ENCODE peak calls at places on chromosomes 12 and 14, in eight cellular contexts. B is A549, C is HepG2, V is K562, Q is HCT116, F is GM23338, U is SK-N-SH, T is GM12878. N is an unnamed sample. For H3K4me1, the result is how much of the 10 kb centered on the place peaks cover.

GRCh38 chr14:78091361-78091760 is 78.8 kb upstream of the NRXN3 start:
- DNase-seq in U (no peak), T (no peak), V (no peak), Q (no peak), F (no peak), C (no peak), B (no peak), N (no peak)

GRCh38 chr12:29428630-29429029 is 47.7 kb upstream of the ERGIC2 start:
- DNase-seq in T (peak), B (no peak), U (no peak), Q (peak), V (no peak), C (no peak), F (no peak), N (no peak)

GRCh38 chr12:69119770-69120169 is 119.6 kb upstream of the CPSF6 start:
- DNase-seq in F (no peak), U (no peak), V (no peak), C (no peak), T (no peak), B (no peak), Q (no peak), N (no peak)

GRCh38 chr12:48004941-48005749 is 869 bp upstream of the COL2A1 start:
- DNase-seq in U (no peak), C (no peak), B (no peak), Q (no peak), T (no peak), F (peak), V (no peak), N (no peak)

GRCh38 chr14:67571275-67571990 is 28.6 kb downstream of the PIGH start:
- DNase-seq in V (peak), T (no peak), F (peak), C (peak), B (peak), Q (peak), U (peak), N (peak)

GRCh38 chr12:15155271-15155670 is 65.9 kb downstream of the RERG start:
- DNase-seq in T (no peak), U (no peak), Q (no peak), C (no peak), V (no peak), B (no peak), F (no peak), N (no peak)

GRCh38 chr14:95220663-95221231 is 63.4 kb upstream of the DICER1 start:
- DNase-seq in U (no peak), C (no peak), B (no peak), Q (no peak), F (peak), V (no peak), T (no peak), N (no peak)

GRCh38 chr12:82696543-82696942 is 9.8 kb downstream of the TMTC2 start:
- DNase-seq in B (no peak), F (no peak), Q (no peak), V (no peak), U (no peak), T (no peak), C (no peak), N (no peak)

DNA sequence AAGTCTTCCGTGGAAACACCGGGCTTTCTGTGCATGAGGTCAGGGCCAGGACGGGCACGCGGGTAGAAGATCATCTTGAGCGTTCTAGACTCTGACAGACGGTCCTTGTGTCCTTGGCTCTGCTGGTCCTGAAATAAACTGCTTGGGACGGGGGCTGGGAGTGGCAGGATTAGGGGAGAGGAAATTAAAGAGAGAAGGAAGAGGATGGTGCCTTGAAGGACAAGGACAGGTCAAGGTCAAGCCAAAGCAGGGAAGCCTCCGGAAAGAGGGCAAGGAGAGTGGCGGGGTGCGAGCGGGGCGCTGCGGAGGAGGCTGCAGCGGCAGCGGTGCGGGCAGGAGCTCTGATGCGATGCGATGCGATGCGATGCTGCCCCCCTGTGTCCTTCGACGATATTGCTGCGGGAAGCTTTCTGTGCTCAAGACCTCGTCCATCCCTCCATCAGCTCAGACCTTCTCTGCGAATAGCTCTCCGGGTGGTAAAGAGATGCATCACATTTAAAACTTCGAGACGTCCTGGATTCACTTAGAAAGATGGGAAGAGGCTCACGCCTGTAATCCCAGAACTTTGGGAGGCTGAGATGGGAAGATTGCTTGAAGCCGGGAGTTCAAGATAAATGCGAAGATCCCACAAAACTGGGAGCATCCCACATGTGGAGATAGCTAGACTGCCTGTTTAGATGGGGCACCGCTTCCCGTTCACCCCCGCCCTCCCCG is 110.1 kb upstream of the TMEM132D start:
- DNase-seq in C (peak), B (peak), U (peak), V (peak), T (no peak), F (peak), Q (no peak), N (peak)
- TF ChIP-seq REST in C (no peak), B (no peak), U (no peak), V (no peak), T (no peak), F (no peak), Q (no peak), N (no peak)

GRCh38 chr14:70887207-70888150 is 19.8 kb upstream of the PCNX1 start:
- DNase-seq in U (no peak), B (no peak), Q (no peak), V (no peak), T (peak), C (no peak), F (no peak), N (no peak)
- H3K4me1 ChIP-seq in U (under half), B (under half), Q (under half), V (under half), T (half or more), C (under half), F (under half), N (under half)

GRCh38 chr12:34022079-34022830 is at the start of gene ALG10:
- DNase-seq in Q (peak), F (peak), B (peak), U (peak), T (peak), C (peak), V (peak), N (peak)

GRCh38 chr12:34016361-34016760 is 5.9 kb upstream of the ALG10 start:
- DNase-seq in Q (no peak), C (no peak), F (peak), T (no peak), B (no peak), V (no peak), U (peak), N (no peak)
- TF ChIP-seq CTCF in Q (peak), C (no peak), F (peak), T (no peak), B (no peak), V (no peak), U (no peak), N (no peak)

GRCh38 chr14:20631023-20631820 is 10.3 kb downstream of the OR6S1 start:
- DNase-seq in B (peak), T (no peak), C (peak), F (peak), Q (no peak), U (no peak), V (peak), N (no peak)
- TF ChIP-seq REST in B (no peak), T (no peak), C (no peak), F (no peak), Q (no peak), U (no peak), V (no peak), N (no peak)

DNA sequence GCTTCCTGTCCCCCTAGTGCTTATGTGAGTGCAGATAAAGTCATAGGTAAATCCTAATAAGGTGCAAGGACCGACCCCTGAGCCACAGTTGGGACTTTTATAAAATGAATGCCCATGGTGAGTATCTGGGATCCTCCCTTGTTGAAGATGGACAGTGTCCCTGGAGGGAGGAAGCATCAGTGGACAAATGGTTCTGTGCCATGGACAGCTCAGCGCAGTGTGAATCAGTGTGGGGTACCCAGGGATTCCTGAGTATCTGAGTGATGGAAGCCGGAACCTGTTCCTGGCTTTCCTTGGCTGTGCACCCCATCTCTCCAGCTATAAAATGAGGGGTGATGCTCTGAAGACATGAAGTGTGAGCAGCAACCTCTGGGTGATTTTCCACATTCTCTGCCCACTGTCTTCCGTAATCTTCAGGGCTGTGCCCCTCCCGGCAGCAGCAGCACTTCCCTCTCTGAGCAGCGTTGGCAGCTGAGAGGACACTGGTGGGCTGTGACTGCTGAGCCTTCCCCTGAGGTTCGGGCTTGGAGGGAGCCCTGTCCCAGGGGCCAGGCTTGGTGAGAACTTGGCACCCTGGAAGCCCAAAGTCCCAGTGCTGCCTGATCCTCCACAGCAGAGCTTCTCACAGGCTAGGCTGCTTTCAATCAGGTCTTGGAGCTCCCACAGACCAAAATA is 25.0 kb downstream of the VCPKMT start:
- DNase-seq in C (no peak), V (no peak), U (no peak), Q (no peak), B (no peak), F (no peak), T (no peak), N (no peak)
- H3K4me1 ChIP-seq in C (under half), V (under half), U (under half), Q (under half), B (under half), F (under half), T (under half), N (under half)

DNA sequence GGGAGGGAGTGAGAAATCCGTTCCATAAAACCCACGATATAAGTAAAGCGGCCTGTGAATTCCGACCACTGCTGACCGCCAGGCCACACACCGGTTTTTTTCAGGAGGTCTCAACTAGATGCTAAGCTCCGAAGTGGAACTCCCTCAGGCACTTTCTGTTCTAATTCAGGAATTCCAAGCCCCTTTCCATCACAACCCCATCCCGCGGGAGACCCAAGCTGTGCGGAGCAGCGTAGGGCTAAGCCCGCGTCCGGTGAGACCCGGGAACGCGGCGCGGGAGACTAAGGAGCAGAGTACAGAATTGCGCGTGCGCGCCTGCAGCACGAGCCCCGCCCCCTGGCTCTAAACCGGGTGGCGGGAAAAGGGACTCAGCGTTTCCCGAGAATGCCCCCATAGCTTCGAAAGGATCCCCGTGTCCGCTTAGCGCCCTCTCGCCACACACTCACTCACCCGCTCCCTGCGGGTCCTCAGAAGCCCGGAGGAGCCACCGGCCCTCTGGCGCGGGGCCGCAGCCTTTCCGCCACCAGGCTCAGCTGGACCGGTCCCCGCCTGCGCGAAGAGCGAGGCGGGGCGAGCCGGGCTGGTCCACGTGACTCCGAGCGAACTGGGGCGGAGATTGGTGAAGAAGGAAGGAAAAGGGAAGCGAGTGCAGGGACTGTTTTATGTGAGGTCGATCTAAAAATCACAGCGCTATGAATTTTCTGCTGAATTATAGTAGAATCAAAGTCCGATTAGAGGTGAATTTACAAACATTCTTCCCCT is at the start of gene TIMELESS:
- DNase-seq in V (peak), F (peak), T (peak), U (peak), Q (peak), C (peak), B (peak), N (peak)
- TF ChIP-seq CTCF in V (no peak), F (no peak), T (no peak), U (no peak), Q (no peak), C (peak), B (no peak), N (no peak)